ENCODE peak calls at places on chromosomes 16 and 17, in nine cellular contexts. I, M, D, U, J, Y, R, A and W are unnamed samples.

GRCh38 chr17:77285594-77286390 is 145.0 kb downstream of the SEC14L1 start:
- DNase-seq in J (no peak), M (no peak), I (peak), R (peak), Y (peak), U (no peak), D (peak), A (peak), W (peak)

GRCh38 chr17:77214743-77215142 is 74.0 kb downstream of the SEC14L1 start:
- DNase-seq in D (no peak), R (peak), Y (peak), M (no peak), I (peak), U (no peak), A (no peak), J (peak), W (no peak)

GRCh38 chr17:41739661-41740352 is 5.4 kb upstream of the HAP1 start:
- DNase-seq in D (no peak), U (no peak), J (no peak), M (no peak), Y (peak), I (peak), R (no peak), A (peak), W (no peak)

GRCh38 chr16:75247249-75247648 is 4.2 kb downstream of the BCAR1 start:
- DNase-seq in U (no peak), J (no peak), Y (no peak), A (no peak), D (peak), I (no peak), M (no peak), R (no peak), W (no peak)

GRCh38 chr17:44906010-44906646 is 6.9 kb upstream of the EFTUD2 start:
- DNase-seq in J (no peak), D (no peak), Y (peak), A (peak), M (no peak), R (peak), I (peak), U (no peak), W (no peak)

GRCh38 chr17:15431201-15431600 is 36.2 kb downstream of the CDRT4 start:
- DNase-seq in D (no peak), A (no peak), Y (no peak), U (no peak), J (no peak), M (no peak), I (peak), R (no peak), W (no peak)

GRCh38 chr17:38724337-38724988 is 5.7 kb upstream of the CISD3 start:
- DNase-seq in Y (peak), J (peak), R (no peak), I (no peak), U (no peak), M (no peak), A (no peak), D (peak), W (no peak)

GRCh38 chr17:66930933-66931332 is 33.6 kb upstream of the CACNG4 start:
- DNase-seq in D (no peak), Y (peak), A (no peak), J (no peak), M (no peak), U (no peak), I (no peak), R (no peak), W (no peak)

GRCh38 chr17:73754886-73755285 is 110.6 kb upstream of the SDK2 start:
- DNase-seq in J (no peak), I (no peak), A (no peak), U (no peak), R (no peak), D (no peak), M (no peak), Y (no peak), W (no peak)

GRCh38 chr17:81741049-81741593 is 29.0 kb downstream of the SLC25A10 start:
- DNase-seq in R (no peak), J (no peak), M (no peak), Y (no peak), D (no peak), I (no peak), A (no peak), U (no peak), W (no peak)

GRCh38 chr16:11614587-11615175 is 28.0 kb upstream of the LITAF start:
- DNase-seq in U (no peak), R (no peak), M (no peak), I (no peak), J (no peak), D (no peak), Y (peak), A (no peak), W (no peak)

GRCh38 chr17:8628609-8629169 is 1.8 kb downstream of the MYH10 start:
- DNase-seq in I (peak), A (no peak), Y (no peak), R (no peak), M (no peak), U (no peak), J (peak), D (no peak), W (no peak)

GRCh38 chr16:50585331-50585776 is 37.2 kb downstream of the NKD1 start:
- DNase-seq in D (no peak), J (no peak), U (no peak), I (peak), A (no peak), Y (peak), R (no peak), M (no peak), W (no peak)

GRCh38 chr16:74477226-74477625 is 55.9 kb upstream of the CLEC18B start:
- DNase-seq in Y (no peak), M (no peak), A (no peak), U (no peak), J (no peak), R (no peak), D (no peak), I (no peak), W (no peak)

GRCh38 chr16:19177111-19177747 is 9.2 kb downstream of the SYT17 start:
- DNase-seq in J (no peak), D (no peak), Y (no peak), U (no peak), I (no peak), R (no peak), M (no peak), A (no peak), W (no peak)

GRCh38 chr16:78102865-78103264 is 3.4 kb downstream of the WWOX start:
- DNase-seq in R (no peak), J (no peak), A (no peak), M (no peak), I (no peak), Y (no peak), U (no peak), D (no peak), W (no peak)

GRCh38 chr17:7971651-7972050 is 30.8 kb upstream of the GUCY2D start:
- DNase-seq in M (no peak), R (no peak), D (no peak), I (no peak), J (no peak), A (no peak), Y (no peak), U (no peak), W (no peak)

GRCh38 chr16:75264999-75265910 is 13.8 kb upstream of the BCAR1 start:
- DNase-seq in Y (peak), A (no peak), D (no peak), I (no peak), J (no peak), R (peak), M (no peak), U (no peak), W (no peak)

GRCh38 chr16:51544850-51545467 is 393.9 kb upstream of the SALL1 start:
- DNase-seq in M (no peak), Y (no peak), I (no peak), J (no peak), A (no peak), R (peak), D (no peak), U (no peak), W (no peak)

GRCh38 chr17:77875881-77876509 is 82.5 kb upstream of the TNRC6C start:
- DNase-seq in J (no peak), D (no peak), M (no peak), R (no peak), Y (peak), U (no peak), I (no peak), A (no peak), W (no peak)

GRCh38 chr17:73420897-73421296 is 109.1 kb upstream of the CDC42EP4 start:
- DNase-seq in M (no peak), I (no peak), R (no peak), A (peak), Y (peak), J (no peak), U (no peak), D (no peak), W (no peak)

GRCh38 chr17:44759096-44759915 is 518 bp downstream of the ADAM11 start:
- DNase-seq in I (no peak), A (no peak), U (no peak), D (no peak), Y (no peak), J (peak), M (no peak), R (peak), W (no peak)

GRCh38 chr16:76897816-76898215 is 293.2 kb upstream of the MON1B start:
- DNase-seq in Y (no peak), A (peak), J (no peak), M (no peak), U (no peak), R (no peak), I (no peak), D (no peak), W (no peak)